ENCODE peak calls at places on chromosomes 16 and 17, in nine cellular contexts. P, O, L, F, B, N, J, H and S are unnamed samples.

GRCh38 chr17:73952498-73953205 is 250.8 kb upstream of the RPL38 start:
- DNase-seq in P (no peak), O (peak), L (no peak), F (peak), B (no peak), N (peak), J (no peak), H (peak), S (no peak)

GRCh38 chr16:30142672-30143346 is 19.8 kb upstream of the MAPK3 start:
- DNase-seq in P (no peak), O (no peak), L (peak), F (peak), B (peak), N (no peak), J (no peak), H (peak), S (no peak)

GRCh38 chr17:43392397-43392796 is 6.4 kb upstream of the ARL4D start:
- DNase-seq in P (no peak), O (no peak), L (no peak), F (no peak), B (no peak), N (no peak), J (no peak), H (no peak), S (no peak)

GRCh38 chr17:62822080-62822904 is 14.2 kb upstream of the MARCHF10 start:
- DNase-seq in P (no peak), O (no peak), L (no peak), F (no peak), B (no peak), N (no peak), J (no peak), H (peak), S (no peak)

GRCh38 chr17:82414548-82415281 is 3.4 kb upstream of the HEXD start:
- DNase-seq in P (peak), O (peak), L (no peak), F (peak), B (no peak), N (peak), J (no peak), H (peak), S (peak)

GRCh38 chr17:65593870-65594584 is 32.6 kb upstream of the AXIN2 start:
- DNase-seq in P (no peak), O (no peak), L (no peak), F (no peak), B (no peak), N (no peak), J (no peak), H (no peak), S (no peak)

GRCh38 chr16:86514656-86515376 is 4.5 kb downstream of the FOXF1 start:
- DNase-seq in P (no peak), O (no peak), L (no peak), F (no peak), B (no peak), N (no peak), J (no peak), H (no peak), S (no peak)

GRCh38 chr16:23577493-23577892 is 18.6 kb downstream of the NDUFAB1 start:
- DNase-seq in P (no peak), O (no peak), L (no peak), F (no peak), B (no peak), N (no peak), J (no peak), H (no peak), S (no peak)

GRCh38 chr16:53732296-53732929 is 28.5 kb downstream of the FTO start:
- DNase-seq in P (no peak), O (no peak), L (no peak), F (no peak), B (no peak), N (no peak), J (no peak), H (peak), S (no peak)

DNA sequence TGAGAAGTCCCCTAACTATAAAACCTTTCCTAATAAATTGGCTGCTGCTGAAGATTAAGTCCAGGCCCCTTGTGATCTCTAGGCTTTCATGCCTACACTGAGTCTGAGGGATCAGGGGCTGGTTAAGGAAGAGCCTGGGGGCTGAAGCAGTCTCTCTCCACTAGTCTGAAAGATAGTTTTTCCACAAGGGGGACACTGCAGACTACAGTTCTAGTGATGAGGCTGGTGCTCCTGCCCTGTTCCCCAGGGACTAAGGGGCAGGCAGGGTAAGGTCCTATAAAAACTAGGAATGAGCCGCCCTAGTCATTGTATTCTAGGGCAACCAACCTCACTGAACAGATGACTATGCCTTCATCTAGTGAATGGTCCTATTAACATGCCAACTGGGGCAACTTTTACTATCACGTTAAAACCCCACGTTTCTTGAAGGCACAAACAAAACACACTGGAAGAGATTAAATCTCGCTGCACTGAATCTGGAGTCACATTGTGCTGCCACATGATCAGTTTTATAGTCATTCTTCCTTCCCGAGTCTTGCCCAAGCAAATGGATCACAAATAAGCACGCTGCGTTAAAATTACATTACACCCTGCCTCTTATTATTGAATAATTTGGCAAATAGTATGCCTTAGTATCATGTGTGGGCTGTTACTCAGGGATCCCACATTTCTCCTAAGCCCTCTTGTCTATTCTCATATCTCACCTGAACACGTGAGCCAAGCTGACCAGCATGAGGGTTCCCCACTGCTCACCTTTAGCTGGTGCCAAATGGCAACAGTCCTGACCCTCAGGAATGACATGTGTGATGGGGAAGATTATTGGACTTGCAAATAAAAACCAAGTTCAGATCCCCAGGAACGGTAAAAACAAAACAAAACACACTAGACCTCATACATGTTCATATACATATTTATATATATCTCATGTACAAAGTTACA is 95.4 kb upstream of the TOB1 start:
- DNase-seq in P (no peak), O (no peak), L (no peak), F (no peak), B (no peak), N (no peak), J (no peak), H (no peak), S (no peak)
- H3K27ac ChIP-seq in P (no peak), O (no peak), L (no peak), F (no peak), B (no peak), N (no peak), J (no peak), H (no peak), S (no peak)

DNA sequence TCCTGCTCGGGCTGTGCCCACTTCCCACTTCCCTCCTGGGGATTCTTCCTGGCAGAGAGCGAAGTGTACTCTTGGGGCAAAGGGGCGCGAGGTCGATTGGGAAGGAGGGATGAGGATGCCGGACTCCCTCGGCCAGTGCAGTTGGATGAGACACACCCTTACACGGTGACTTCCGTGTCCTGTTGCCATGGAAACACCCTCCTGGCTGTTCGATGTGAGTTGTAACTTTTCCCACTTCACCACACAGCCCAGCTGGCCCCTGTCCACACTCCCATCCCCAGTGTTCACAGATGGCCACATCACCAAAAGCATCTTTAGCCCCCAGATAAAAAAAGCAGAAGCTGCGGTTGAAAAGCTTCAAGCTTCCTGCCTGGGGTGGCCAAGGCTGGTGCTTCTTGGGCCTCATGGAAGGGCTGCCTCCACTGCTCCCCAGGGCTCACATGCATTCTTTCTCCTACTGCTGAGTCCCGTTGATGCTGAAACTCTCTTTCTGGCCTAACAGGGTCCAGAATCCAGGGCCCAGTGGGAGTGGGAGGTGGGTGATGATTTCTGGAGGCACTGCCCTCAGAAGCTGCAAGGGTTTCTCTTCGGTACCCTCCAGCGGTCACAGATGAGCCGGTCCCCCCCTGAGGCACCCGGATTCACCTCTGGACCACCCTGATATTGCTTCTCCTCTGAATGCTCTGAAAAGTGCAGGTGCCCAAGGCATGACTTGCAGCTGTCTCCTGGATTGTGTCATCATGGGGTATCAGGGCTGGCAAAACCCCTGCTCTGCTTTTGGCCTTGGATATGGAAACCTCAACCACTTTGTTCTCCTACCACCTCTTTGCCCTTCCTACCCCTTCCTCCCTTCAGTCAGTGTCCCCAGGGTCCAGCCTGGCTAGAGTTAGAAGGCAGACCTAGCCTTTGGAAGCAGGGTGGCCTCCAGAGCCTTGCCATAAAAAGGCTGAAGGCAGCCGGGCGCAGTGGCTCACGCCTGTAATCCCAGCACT is 2.2 kb upstream of the TRAF4 start:
- DNase-seq in P (no peak), O (no peak), L (no peak), F (no peak), B (no peak), N (no peak), J (no peak), H (no peak), S (no peak)
- H3K27ac ChIP-seq in P (no peak), O (no peak), L (peak), F (peak), B (peak), N (no peak), J (no peak), H (peak), S (no peak)

DNA sequence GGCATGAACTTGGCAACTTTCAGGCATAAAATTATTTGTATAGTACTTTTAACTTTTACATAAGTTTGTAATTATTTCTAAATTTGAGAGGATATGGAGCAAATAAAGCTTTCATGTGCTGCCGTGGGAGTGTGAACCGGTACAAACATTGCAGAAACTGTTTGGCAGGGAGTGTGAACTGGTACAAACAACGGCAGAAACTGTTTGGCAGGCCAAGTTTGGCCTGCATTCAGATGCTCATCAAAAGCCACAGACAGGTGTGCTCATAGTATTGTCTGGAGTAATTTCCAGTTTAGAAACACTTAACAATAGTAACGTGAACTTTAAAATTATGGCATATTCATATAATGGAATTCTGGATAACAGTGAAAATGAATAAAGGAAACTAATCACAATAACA is 73.8 kb upstream of the ATP2A3 start:
- DNase-seq in P (no peak), O (no peak), L (no peak), F (no peak), B (no peak), N (no peak), J (no peak), H (no peak), S (no peak)
- H3K27ac ChIP-seq in P (peak), O (no peak), L (no peak), F (no peak), B (no peak), N (no peak), J (no peak), H (no peak), S (no peak)

GRCh38 chr16:50304467-50305440 is 38.4 kb downstream of the ADCY7 start:
- DNase-seq in P (no peak), O (no peak), L (no peak), F (no peak), B (no peak), N (no peak), J (no peak), H (no peak), S (no peak)
- H3K27ac ChIP-seq in P (no peak), O (no peak), L (no peak), F (no peak), B (no peak), N (no peak), J (no peak), H (no peak), S (peak)